ENCODE peak calls at places on chromosome 3, in five cellular contexts. X is type B pancreatic cell, F is WTC11, H is foreskin fibroblast, M is cardiac fibroblast. E is an unnamed sample.

GRCh38 chr3:194431553-194431952 is 32.5 kb upstream of the GP5 start:
- DNase-seq in F (no peak), H (no peak), M (no peak), X (no peak), E (no peak)

GRCh38 chr3:147120029-147120428 is 286.3 kb downstream of the ZIC4 start:
- DNase-seq in M (peak; percentile 13), H (peak; percentile 13), F (no peak), X (no peak), E (no peak)

GRCh38 chr3:142603340-142603730 is 7.1 kb downstream of the PLS1 start:
- DNase-seq in F (no peak), M (no peak), X (no peak), H (no peak), E (no peak)

GRCh38 chr3:127212711-127213110 is 19.8 kb downstream of the PRR23E start:
- DNase-seq in M (no peak), F (no peak), H (no peak), X (peak; percentile 42), E (no peak)

GRCh38 chr3:76131396-76132153 is 346.2 kb upstream of the ZNF717 start:
- DNase-seq in M (no peak), F (no peak), H (no peak), X (no peak), E (no peak)

GRCh38 chr3:73727117-73727802 is 102.5 kb upstream of the PDZRN3 start:
- DNase-seq in M (peak; percentile 96), X (no peak), F (peak; percentile 13), H (peak; percentile 89), E (no peak)

GRCh38 chr3:17743660-17743995 is 1.2 kb upstream of the TBC1D5 start:
- DNase-seq in M (no peak), H (no peak), F (no peak), X (no peak), E (no peak)

GRCh38 chr3:13111874-13112520 is 38.8 kb upstream of the IQSEC1 start:
- DNase-seq in F (no peak), X (no peak), M (no peak), H (no peak), E (no peak)

GRCh38 chr3:8223766-8224165 is 277.9 kb upstream of the LMCD1 start:
- DNase-seq in X (no peak), H (no peak), M (peak; percentile 50), F (no peak), E (no peak)

GRCh38 chr3:51622402-51622801 is 48.6 kb upstream of the TEX264 start:
- DNase-seq in X (no peak), F (no peak), H (peak; percentile 48), M (no peak), E (no peak)

GRCh38 chr3:127288921-127289645 is 1.2 kb upstream of the PRR20G start:
- DNase-seq in H (no peak), F (peak; percentile 39), M (no peak), X (no peak), E (no peak)

GRCh38 chr3:54427951-54428871 is 305.9 kb downstream of the CACNA2D3 start:
- DNase-seq in F (peak; percentile 71), M (peak; percentile 82), H (peak; percentile 57), X (no peak), E (no peak)

E was measured in CD14-positive monocyte.